ENCODE peak calls at places on chromosome 4, in five cellular contexts. O is colonic mucosa; Z is HT1080; S is activated CD8-positive, alpha-beta memory T cell treated with anti-CD3 and anti-CD28 coated beads, Interleukin-2, amount 50 U/mL, for 48 hours; N is neural progenitor cell. Y is an unnamed sample.

GRCh38 chr4:89486042-89486441 is 178.4 kb upstream of the GPRIN3 start:
- DNase-seq in O (no peak), Z (no peak), S (no peak), N (no peak), Y (no peak)

GRCh38 chr4:165325732-165326512 is 1.5 kb upstream of the MSMO1 start:
- DNase-seq in O (no peak), Z (peak; percentile 98), S (no peak), N (no peak), Y (no peak)

GRCh38 chr4:181684310-181684709 is 558.9 kb upstream of the TENM3 start:
- DNase-seq in O (no peak), Z (no peak), S (no peak), N (no peak), Y (no peak)

GRCh38 chr4:1404573-1405248 is 1.5 kb downstream of the NKX1-1 start:
- DNase-seq in O (peak; percentile 12), Z (no peak), S (peak; percentile 56), N (no peak), Y (no peak)

GRCh38 chr4:130712038-130712437 is 1616.1 kb downstream of the C4orf33 start:
- DNase-seq in O (no peak), Z (peak; percentile 50), S (no peak), N (no peak), Y (no peak)

GRCh38 chr4:121216438-121216837 is 52.3 kb upstream of the TNIP3 start:
- DNase-seq in O (no peak), Z (no peak), S (no peak), N (no peak), Y (no peak)

GRCh38 chr4:142222127-142222526 is 585.7 kb downstream of the IL15 start:
- DNase-seq in O (no peak), Z (peak; percentile 3), S (no peak), N (no peak), Y (no peak)

GRCh38 chr4:138686078-138686477 is 329.5 kb upstream of the NOCT start:
- DNase-seq in O (no peak), Z (no peak), S (no peak), N (no peak), Y (no peak)

GRCh38 chr4:74654230-74654681 is 140.1 kb downstream of the BTC start:
- DNase-seq in O (peak; percentile 35), Z (no peak), S (no peak), N (no peak), Y (no peak)